ENCODE peak calls at places on chromosomes 4 and X, in five cellular contexts. V, P, C, T and A are unnamed samples.

GRCh38 chr4:83093060-83093640 is 21.4 kb downstream of the PLAC8 start:
- DNase-seq in V (no peak), P (no peak), C (no peak), T (no peak), A (no peak)

GRCh38 chr4:186772936-186773335 is 49.3 kb upstream of the FAT1 start:
- DNase-seq in T (no peak), C (no peak), V (peak; percentile 86), P (peak; percentile 20), A (no peak)

GRCh38 chr4:59062970-59063369 is 1952.8 kb upstream of the IGFBP7 start:
- DNase-seq in T (no peak), V (no peak), C (no peak), P (no peak), A (no peak)

GRCh38 chr4:94419956-94420355 is 31.8 kb upstream of the PDLIM5 start:
- DNase-seq in T (no peak), V (peak; percentile 78), P (peak; percentile 64), C (peak; percentile 88), A (peak; percentile 80)

GRCh38 chrX:106612403-106612789 is 618 bp downstream of the RADX start:
- DNase-seq in C (peak; percentile 9), T (no peak), V (no peak), P (peak; percentile 6), A (peak; percentile 26)

GRCh38 chr4:32488690-32489089 is 1768.5 kb downstream of the PCDH7 start:
- DNase-seq in C (peak; percentile 3), V (no peak), T (no peak), P (no peak), A (no peak)

GRCh38 chr4:169024762-169025161 is 14.7 kb upstream of the CBR4 start:
- DNase-seq in T (no peak), P (peak; percentile 18), V (peak; percentile 59), C (peak; percentile 66), A (peak; percentile 34)

GRCh38 chr4:72243641-72244040 is 211.8 kb downstream of the NPFFR2 start:
- DNase-seq in P (no peak), C (no peak), T (no peak), V (no peak), A (peak; percentile 14)

GRCh38 chr4:39636786-39637185 is 1.9 kb downstream of the SMIM14 start:
- DNase-seq in P (peak; percentile 19), C (peak; percentile 53), V (peak; percentile 31), T (peak; percentile 37), A (peak; percentile 58)
- H2AFZ ChIP-seq in P (no peak overlapping the region), C (peak overlapping the region; percentile 78), V (no peak overlapping the region), T (no peak overlapping the region), A (no peak overlapping the region)

DNA sequence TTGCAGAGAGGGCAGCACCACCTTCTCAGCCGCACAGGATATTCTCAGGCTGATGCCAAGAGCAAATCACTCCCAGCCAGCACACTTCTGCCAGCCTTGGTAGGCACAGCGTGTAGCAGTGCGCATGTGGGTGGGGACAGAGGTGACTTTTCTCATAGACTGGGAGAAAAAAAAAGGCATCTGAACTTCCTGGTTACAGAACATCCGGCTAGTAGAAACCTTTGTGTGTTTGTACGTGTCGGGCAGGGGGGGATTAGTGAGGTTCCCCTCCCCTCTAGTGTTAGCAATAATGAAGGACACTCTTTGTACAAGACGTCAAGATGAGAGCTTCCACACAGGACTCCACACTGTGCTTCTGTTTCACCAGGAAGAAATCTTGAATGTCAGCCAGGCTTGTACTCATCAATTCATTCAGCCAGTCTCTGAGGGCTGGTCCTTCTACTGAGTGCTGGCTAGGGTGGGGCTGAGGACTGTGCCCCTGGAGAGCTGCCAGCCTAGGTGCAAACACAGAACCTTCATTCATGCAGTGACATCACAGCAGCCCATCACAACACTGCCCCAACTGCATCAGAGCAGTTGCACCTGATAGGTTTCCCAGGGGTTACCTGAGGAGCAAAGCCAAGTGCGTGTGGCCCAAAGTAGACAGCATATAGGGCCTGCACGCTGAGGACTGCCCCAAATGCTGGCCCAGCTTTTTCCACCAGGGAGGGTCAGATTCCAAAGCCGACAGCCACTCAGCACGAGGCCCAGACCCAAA is 34.7 kb downstream of the SLC25A5 start:
- DNase-seq in C (peak; percentile 82), T (no peak), P (peak; percentile 39), V (peak; percentile 38), A (peak; percentile 74)
- H2AFZ ChIP-seq in C (no peak overlapping the region), T (no peak overlapping the region), P (peak overlapping the region; percentile 52), V (peak overlapping the region; percentile 89), A (peak overlapping the region; percentile 77)

DNA sequence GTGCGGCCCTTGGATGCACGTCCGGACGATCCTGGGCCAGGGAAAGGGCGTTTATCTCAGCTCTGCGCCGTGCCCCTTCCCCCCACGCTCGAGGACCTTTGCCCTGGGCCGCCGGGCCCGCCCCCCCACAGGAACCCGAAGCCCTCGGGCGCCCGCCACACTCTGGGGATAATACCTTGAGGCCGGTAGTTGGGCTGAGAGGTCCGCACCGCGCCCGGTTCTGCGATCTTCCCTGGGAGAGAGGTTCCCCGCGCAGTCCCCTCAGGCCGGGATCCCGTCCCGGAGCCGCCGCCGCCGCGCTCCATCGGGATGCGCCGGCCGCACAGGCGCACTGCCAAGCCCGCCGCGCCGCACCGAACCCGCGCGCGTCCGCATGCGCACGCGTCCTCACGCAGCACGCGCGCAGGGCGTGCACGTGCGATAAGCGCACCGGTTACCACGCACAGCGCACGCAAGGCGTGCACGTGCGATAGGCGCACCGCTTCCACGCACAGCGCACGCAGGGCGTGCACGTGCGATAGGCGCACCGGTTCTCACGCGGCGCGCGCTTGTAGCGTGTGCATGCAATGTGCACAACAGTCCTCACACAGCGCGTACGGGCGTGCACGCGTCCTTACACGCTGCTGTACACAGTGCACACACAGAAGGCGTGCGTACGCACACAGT is at the start of gene MAP7D2:
- DNase-seq in C (peak; percentile 37), T (no peak), P (no peak), V (no peak), A (no peak)
- H2AFZ ChIP-seq in C (no peak within 1 kb of the TSS), T (no peak within 1 kb of the TSS), P (peak within 1 kb of the TSS; percentile 34), V (peak within 1 kb of the TSS; percentile 71), A (peak within 1 kb of the TSS; percentile 80)

GRCh38 chr4:68871772-68872441 is 56.1 kb downstream of the UGT2B10 start:
- DNase-seq in V (no peak), T (no peak), C (no peak), P (no peak), A (no peak)
- H2AFZ ChIP-seq in V (no peak overlapping the region), T (no peak overlapping the region), C (no peak overlapping the region), P (no peak overlapping the region), A (no peak overlapping the region)

DNA sequence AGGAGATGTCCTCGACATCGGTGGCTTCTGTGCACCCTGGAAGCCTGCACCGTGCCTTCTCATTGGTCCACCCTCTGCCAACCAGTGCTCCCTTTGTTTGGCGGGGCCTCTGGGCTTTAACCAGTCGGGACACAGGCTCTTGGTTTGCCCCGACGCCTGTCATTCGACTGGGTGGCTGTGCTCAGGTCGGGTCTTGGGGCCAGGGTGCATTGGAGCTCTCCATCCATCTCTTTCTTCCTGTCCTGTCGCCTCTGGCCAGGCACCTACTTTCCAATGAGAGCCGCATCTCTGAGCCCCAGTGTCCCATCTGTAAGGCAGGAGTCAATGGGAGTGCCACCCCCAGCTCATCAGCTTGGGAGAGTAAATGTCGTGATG is 37.2 kb upstream of the NHSL2 start:
- DNase-seq in C (no peak), P (no peak), T (no peak), V (no peak), A (no peak)
- H2AFZ ChIP-seq in C (no peak overlapping the region), P (no peak overlapping the region), T (no peak overlapping the region), V (no peak overlapping the region), A (no peak overlapping the region)

GRCh38 chr4:67581913-67582312 is 23.4 kb downstream of the STAP1 start:
- DNase-seq in C (no peak), V (no peak), T (peak; percentile 20), P (no peak), A (no peak)

GRCh38 chr4:67580577-67580976 is 22.1 kb downstream of the STAP1 start:
- DNase-seq in C (no peak), T (no peak), P (no peak), V (no peak), A (no peak)

GRCh38 chr4:67584496-67584895 is 26.0 kb downstream of the STAP1 start:
- DNase-seq in V (no peak), C (no peak), P (no peak), T (no peak), A (no peak)

GRCh38 chr4:67576538-67576937 is 18.0 kb downstream of the STAP1 start:
- DNase-seq in T (no peak), V (no peak), C (no peak), P (no peak), A (no peak)

GRCh38 chr4:67581208-67581857 is 22.8 kb downstream of the STAP1 start:
- DNase-seq in C (no peak), V (no peak), T (peak; percentile 26), P (no peak), A (no peak)
- H2AFZ ChIP-seq in C (no peak overlapping the region), V (no peak overlapping the region), T (peak overlapping the region; percentile 3), P (no peak overlapping the region), A (no peak overlapping the region)

GRCh38 chrX:155263854-155264628 is at the start of gene RAB39B:
- DNase-seq in C (peak; percentile 77), P (peak; percentile 38), V (peak; percentile 68), T (peak; percentile 79), A (peak; percentile 60)
- H2AFZ ChIP-seq in C (peak within 1 kb of the TSS; percentile 77), P (peak within 1 kb of the TSS; percentile 60), V (peak within 1 kb of the TSS; percentile 72), T (peak within 1 kb of the TSS; percentile 82), A (peak within 1 kb of the TSS; percentile 74)